ENCODE peak calls at places on chromosomes 4 and X, in eight cellular contexts. F, X, K, I, G, N, V and S are unnamed samples.

GRCh38 chr4:142373610-142374009 is 472.5 kb downstream of the INPP4B start:
- DNase-seq in F (no peak), G (no peak), K (no peak), X (no peak), N (no peak), I (peak; percentile 20), V (peak; percentile 60), S (no peak)

GRCh38 chr4:3215256-3215655 is 33.7 kb upstream of the MSANTD1 start:
- DNase-seq in I (no peak), V (no peak), N (no peak), X (no peak), F (no peak), G (no peak), K (peak; percentile 23), S (no peak)

GRCh38 chr4:55853484-55854046 is at the start of gene EXOC1:
- DNase-seq in K (peak; percentile 99), N (peak; percentile 98), X (peak; percentile 99), V (peak; percentile 97), G (peak; percentile 95), I (peak; percentile 93), F (peak; percentile 93), S (peak; percentile 92)

GRCh38 chr4:48778431-48779094 is 1.5 kb downstream of the FRYL start:
- DNase-seq in G (peak; percentile 9), N (no peak), K (no peak), V (peak; percentile 52), X (no peak), I (peak; percentile 81), F (no peak), S (no peak)

GRCh38 chr4:26753642-26754041 is 107.0 kb upstream of the STIM2 start:
- DNase-seq in X (peak; percentile 69), V (no peak), F (no peak), K (peak; percentile 80), G (no peak), I (peak; percentile 10), N (no peak), S (no peak)

GRCh38 chrX:9847071-9847470 is 60.8 kb downstream of the SHROOM2 start:
- DNase-seq in I (peak; percentile 77), N (no peak), F (no peak), K (no peak), X (no peak), G (peak; percentile 31), V (peak; percentile 60), S (no peak)

GRCh38 chr4:7759221-7759620 is 180.4 kb downstream of the AFAP1 start:
- DNase-seq in X (no peak), V (no peak), G (no peak), I (no peak), N (peak; percentile 30), F (no peak), K (no peak), S (no peak)

GRCh38 chrX:111071542-111072277 is 24.3 kb upstream of the PAK3 start:
- DNase-seq in K (no peak), F (no peak), V (no peak), G (no peak), X (no peak), I (no peak), N (no peak), S (no peak)

GRCh38 chrX:47854474-47854873 is 17.8 kb downstream of the ZNF81 start:
- DNase-seq in V (peak; percentile 30), K (no peak), F (no peak), X (peak; percentile 16), G (no peak), I (peak; percentile 21), N (peak; percentile 4), S (no peak)

GRCh38 chr4:147596976-147597375 is 20.2 kb upstream of the TMEM184C start:
- DNase-seq in I (peak; percentile 92), X (no peak), V (peak; percentile 76), F (peak; percentile 59), N (no peak), G (peak; percentile 51), K (no peak), S (no peak)

GRCh38 chr4:6848717-6849305 is 60.8 kb upstream of the TBC1D14 start:
- DNase-seq in X (no peak), V (no peak), I (no peak), N (no peak), F (no peak), G (no peak), K (no peak), S (no peak)

GRCh38 chr4:137370206-137370633 is 162.1 kb downstream of the PCDH18 start:
- DNase-seq in N (no peak), X (no peak), F (no peak), K (no peak), I (peak; percentile 54), V (no peak), G (peak; percentile 33), S (no peak)

GRCh38 chrX:50707376-50707775 is 106.6 kb downstream of the SHROOM4 start:
- DNase-seq in V (peak; percentile 21), I (no peak), N (no peak), F (no peak), X (no peak), K (no peak), G (no peak), S (no peak)